ENCODE peak calls at places on chromosomes 16 and 17, in ten cellular contexts. P is RPMI8226; Z is aorta; O is astrocyte of the spinal cord; L is naive thymus-derived CD4-positive, alpha-beta T cell; F is stimulated activated CD4-positive, alpha-beta T cell treated with anti-CD3 and anti-CD28 coated beads, Interleukin-15, amount 100 ng/mL, for 1 hour; A is NCI-H526 treated with DMSO at 0.1 percent for 48 hours; R is activated T-cell treated with anti-CD3 and anti-CD28 coated beads for 1 hour; N is sciatic nerve; I is stimulated activated CD8-positive, alpha-beta memory T cell treated with anti-CD3 and anti-CD28 coated beads, Interleukin-15, amount 100 ng/mL, for 48 hours. K is an unnamed sample.

GRCh38 chr17:49343273-49343672 is 18.8 kb downstream of the ZNF652 start:
- DNase-seq in R (no peak), F (no peak), N (no peak), Z (no peak), A (no peak), O (peak), P (no peak), L (no peak), I (no peak), K (no peak)

GRCh38 chr16:73878616-73879015 is 418.0 kb upstream of the PSMD7 start:
- DNase-seq in O (peak), L (no peak), N (no peak), P (peak), A (peak), F (no peak), I (no peak), Z (no peak), R (no peak), K (no peak)

GRCh38 chr17:65260626-65261025 is 123.5 kb downstream of the RGS9 start:
- DNase-seq in L (no peak), O (no peak), I (no peak), P (no peak), F (no peak), Z (no peak), N (no peak), A (no peak), R (no peak), K (no peak)

GRCh38 chr16:61721561-61721960 is 314.7 kb downstream of the CDH8 start:
- DNase-seq in R (no peak), A (no peak), I (no peak), O (no peak), P (no peak), N (no peak), Z (no peak), L (no peak), F (no peak), K (no peak)

GRCh38 chr17:21001111-21001812 is 41.5 kb downstream of the USP22 start:
- DNase-seq in R (no peak), P (no peak), O (no peak), A (no peak), I (no peak), Z (no peak), N (peak), L (no peak), F (no peak), K (no peak)

GRCh38 chr17:35912942-35913341 is 17.6 kb downstream of the RDM1 start:
- DNase-seq in N (no peak), A (no peak), Z (no peak), I (no peak), O (no peak), P (no peak), L (no peak), R (no peak), F (no peak), K (no peak)

GRCh38 chr16:89322381-89323119 is 105.0 kb downstream of the ZNF778 start:
- DNase-seq in N (no peak), A (peak), L (no peak), P (no peak), Z (no peak), O (peak), F (no peak), R (no peak), I (no peak), K (no peak)

GRCh38 chr17:77279448-77280303 is 138.9 kb downstream of the SEC14L1 start:
- DNase-seq in R (no peak), L (no peak), O (no peak), P (no peak), I (no peak), N (no peak), A (no peak), Z (no peak), F (no peak), K (no peak)

GRCh38 chr16:75254359-75254837 is 3.0 kb upstream of the BCAR1 start:
- DNase-seq in F (no peak), Z (no peak), R (no peak), P (no peak), L (no peak), O (no peak), I (no peak), A (no peak), N (no peak), K (no peak)

GRCh38 chr16:1277016-1277944 is 21.4 kb downstream of the TPSD1 start:
- DNase-seq in F (no peak), N (no peak), A (no peak), L (no peak), I (no peak), Z (peak), P (no peak), R (no peak), O (no peak), K (no peak)

GRCh38 chr16:31072540-31073072 is 1.4 kb downstream of the ZNF668 start:
- DNase-seq in O (peak), A (peak), Z (no peak), I (no peak), F (no peak), N (no peak), R (no peak), P (peak), L (no peak), K (no peak)

GRCh38 chr17:73956595-73957465 is 246.6 kb upstream of the RPL38 start:
- DNase-seq in A (peak), N (no peak), P (peak), Z (no peak), I (peak), L (peak), R (peak), O (no peak), F (peak), K (no peak)

GRCh38 chr17:2018716-2019490 is 6.2 kb downstream of the RTN4RL1 start:
- DNase-seq in R (no peak), F (no peak), N (no peak), Z (no peak), I (no peak), O (no peak), A (no peak), L (no peak), P (no peak), K (no peak)

GRCh38 chr16:17160285-17160854 is 310.4 kb downstream of the XYLT1 start:
- DNase-seq in O (peak), N (no peak), F (no peak), R (no peak), Z (no peak), A (no peak), L (no peak), I (no peak), P (no peak), K (no peak)

GRCh38 chr17:39652635-39653315 is 12.4 kb upstream of the TCAP start:
- DNase-seq in R (no peak), A (no peak), I (no peak), O (no peak), N (no peak), P (no peak), F (no peak), L (no peak), Z (no peak), K (no peak)

GRCh38 chr17:36608794-36609497 is 7.6 kb downstream of the MRM1 start:
- DNase-seq in R (no peak), P (peak), L (no peak), N (peak), O (peak), I (no peak), A (peak), Z (peak), F (no peak), K (no peak)

GRCh38 chr16:81321537-81321936 is 6.8 kb downstream of the GAN start:
- DNase-seq in R (no peak), F (no peak), L (no peak), A (no peak), O (no peak), Z (no peak), I (no peak), N (no peak), P (no peak), K (no peak)

GRCh38 chr17:71337903-71338302 is 782.9 kb upstream of the SOX9 start:
- DNase-seq in I (no peak), R (no peak), F (no peak), P (no peak), L (no peak), Z (no peak), O (peak), A (no peak), N (no peak), K (no peak)

GRCh38 chr17:42670199-42670924 is 6.4 kb downstream of the PLEKHH3 start:
- DNase-seq in R (no peak), O (no peak), N (no peak), I (no peak), L (peak), A (no peak), F (no peak), Z (no peak), P (no peak), K (no peak)

GRCh38 chr17:50728112-50728429 is 8.7 kb downstream of the LUC7L3 start:
- DNase-seq in Z (no peak), O (no peak), R (no peak), P (no peak), F (no peak), L (no peak), N (no peak), I (no peak), A (no peak), K (no peak)

K was measured in esophagus muscularis mucosa.